ENCODE peak calls at places on chromosomes 5 and 9, in seven cellular contexts. K is CD8-positive, alpha-beta T cell; U is heart left ventricle; R is body of pancreas; G is CD4-positive, CD25-positive, alpha-beta regulatory T cell; N is GM23338; T is stomach. V is an unnamed sample.

GRCh38 chr5:137954131-137954879 is 65.0 kb downstream of the PKD2L2 start:
- DNase-seq in T (no peak), G (no peak), U (peak; percentile 52), R (peak; percentile 16), N (no peak), K (no peak), V (no peak)

GRCh38 chr5:151213803-151214613 is 9.9 kb downstream of the CCDC69 start:
- DNase-seq in R (peak; percentile 78), N (peak; percentile 65), U (peak; percentile 87), K (peak; percentile 91), G (peak; percentile 79), T (peak; percentile 72), V (no peak)

GRCh38 chr5:149358294-149358651 is 427 bp downstream of the PCYOX1L start:
- DNase-seq in U (peak; percentile 52), N (peak; percentile 29), R (peak; percentile 47), G (peak; percentile 29), T (peak; percentile 35), K (peak; percentile 63), V (peak; percentile 27)

GRCh38 chr9:72476617-72477375 is 44.6 kb upstream of the TMC1 start:
- DNase-seq in U (no peak), T (peak; percentile 34), N (peak; percentile 16), R (peak; percentile 45), G (no peak), K (no peak), V (no peak)

GRCh38 chr5:76084496-76085285 is 1.5 kb downstream of the SV2C start:
- DNase-seq in T (no peak), U (no peak), R (no peak), K (no peak), N (peak; percentile 61), G (no peak), V (no peak)

GRCh38 chr9:132997591-132997990 is 19.1 kb downstream of the GFI1B start:
- DNase-seq in T (no peak), N (no peak), R (no peak), K (no peak), G (no peak), U (no peak), V (no peak)

GRCh38 chr5:77629553-77630245 is 8.8 kb downstream of the OTP start:
- DNase-seq in T (no peak), R (no peak), U (no peak), G (no peak), K (no peak), N (peak; percentile 52), V (no peak)

GRCh38 chr9:100428871-100429654 is 2.1 kb downstream of the MSANTD3 start:
- DNase-seq in K (no peak), G (no peak), N (no peak), R (peak; percentile 43), T (no peak), U (peak; percentile 16), V (no peak)

GRCh38 chr5:13783731-13784130 is 160.8 kb downstream of the DNAH5 start:
- DNase-seq in R (no peak), N (peak; percentile 1), U (no peak), G (no peak), T (no peak), K (no peak), V (no peak)

GRCh38 chr9:123955637-123956036 is 25.7 kb upstream of the DENND1A start:
- DNase-seq in U (no peak), K (no peak), R (no peak), G (no peak), T (no peak), N (no peak), V (no peak)

DNA sequence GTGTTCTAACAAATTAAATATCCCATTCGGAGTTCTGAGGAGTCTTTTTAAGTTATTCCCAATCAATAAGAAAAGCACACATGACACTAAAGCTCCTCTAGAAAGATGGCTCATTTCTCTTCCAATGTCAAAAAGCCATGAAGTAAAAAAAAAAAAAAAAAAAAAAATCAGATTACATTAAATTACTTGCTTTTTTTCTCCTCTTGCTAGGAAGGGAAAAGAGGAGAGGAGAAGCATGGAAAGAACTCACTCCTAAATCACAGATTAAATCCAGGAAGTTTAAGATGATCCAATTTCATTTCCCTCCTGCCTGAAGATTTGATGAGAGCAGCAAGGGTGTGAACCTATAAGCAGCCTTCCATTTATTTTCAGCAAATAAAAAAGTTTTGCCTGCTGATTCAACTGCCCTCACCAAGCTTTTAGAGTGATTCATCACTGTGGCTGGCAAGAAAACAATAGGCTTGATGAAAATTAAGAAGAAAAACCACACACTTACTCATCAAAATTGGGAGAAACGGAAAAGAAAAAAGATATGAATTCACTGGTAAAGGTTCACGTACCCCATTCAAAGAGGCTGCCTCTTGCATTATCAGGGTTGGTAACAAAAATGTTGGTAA is 19.7 kb downstream of the MYO10 start:
- DNase-seq in N (no peak), G (no peak), U (no peak), K (no peak), R (no peak), T (no peak), V (no peak)
- H3K27ac ChIP-seq in N (no peak overlapping the region), G (no peak overlapping the region), U (no peak overlapping the region), K (no peak overlapping the region), R (no peak overlapping the region), T (no peak overlapping the region), V (no peak overlapping the region)

DNA sequence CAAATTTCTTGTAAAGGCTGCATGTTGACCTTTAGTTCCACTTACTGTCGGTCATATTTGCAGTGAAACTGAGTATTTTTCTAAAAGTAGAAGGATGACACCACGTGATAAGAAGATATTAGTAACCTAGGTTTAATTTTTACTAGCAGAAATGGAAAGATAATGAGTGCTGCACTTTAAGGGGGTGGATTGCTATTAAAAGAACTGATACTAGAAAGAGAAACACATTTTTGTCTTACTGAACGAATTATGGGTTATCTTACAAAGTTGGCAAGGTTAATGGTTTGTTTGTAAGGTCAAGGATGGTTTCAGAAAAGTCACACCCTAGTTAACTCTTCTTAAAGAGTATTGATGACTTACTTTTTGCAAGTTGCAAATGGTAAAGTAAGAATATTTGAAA is 2.4 kb downstream of the MACIR start:
- DNase-seq in R (no peak), N (no peak), T (no peak), G (no peak), K (no peak), U (no peak), V (no peak)
- H3K27ac ChIP-seq in R (no peak overlapping the region), N (no peak overlapping the region), T (no peak overlapping the region), G (no peak overlapping the region), K (no peak overlapping the region), U (no peak overlapping the region), V (no peak overlapping the region)

GRCh38 chr9:127529671-127530070 is 78.4 kb downstream of the LRSAM1 start:
- DNase-seq in N (no peak), T (no peak), G (no peak), K (no peak), U (no peak), R (no peak), V (no peak)
- H3K27ac ChIP-seq in N (peak overlapping the region; percentile 14), T (peak overlapping the region; percentile 71), G (no peak overlapping the region), K (no peak overlapping the region), U (peak overlapping the region; percentile 90), R (no peak overlapping the region), V (no peak overlapping the region)

GRCh38 chr5:138955672-138956295 is 80.6 kb upstream of the LRRTM2 start:
- DNase-seq in K (no peak), R (no peak), T (peak; percentile 9), U (no peak), N (no peak), G (no peak), V (no peak)

GRCh38 chr5:138955013-138955660 is 80.0 kb upstream of the LRRTM2 start:
- DNase-seq in G (no peak), N (no peak), T (peak; percentile 24), K (no peak), R (peak; percentile 55), U (peak; percentile 61), V (no peak)

GRCh38 chr5:138953370-138954256 is 78.5 kb upstream of the LRRTM2 start:
- DNase-seq in U (peak; percentile 92), G (no peak), N (no peak), R (peak; percentile 89), K (peak; percentile 54), T (peak; percentile 87), V (peak; percentile 82)

GRCh38 chr5:138952962-138953361 is 77.8 kb upstream of the LRRTM2 start:
- DNase-seq in G (no peak), R (peak; percentile 83), K (no peak), T (no peak), U (no peak), N (no peak), V (no peak)

GRCh38 chr5:138954257-138955012 is 79.3 kb upstream of the LRRTM2 start:
- DNase-seq in U (no peak), N (no peak), R (no peak), T (peak; percentile 7), K (no peak), G (no peak), V (no peak)
- H3K27ac ChIP-seq in U (peak overlapping the region; percentile 77), N (no peak overlapping the region), R (peak overlapping the region; percentile 82), T (peak overlapping the region; percentile 70), K (no peak overlapping the region), G (no peak overlapping the region), V (peak overlapping the region; percentile 96)

DNA sequence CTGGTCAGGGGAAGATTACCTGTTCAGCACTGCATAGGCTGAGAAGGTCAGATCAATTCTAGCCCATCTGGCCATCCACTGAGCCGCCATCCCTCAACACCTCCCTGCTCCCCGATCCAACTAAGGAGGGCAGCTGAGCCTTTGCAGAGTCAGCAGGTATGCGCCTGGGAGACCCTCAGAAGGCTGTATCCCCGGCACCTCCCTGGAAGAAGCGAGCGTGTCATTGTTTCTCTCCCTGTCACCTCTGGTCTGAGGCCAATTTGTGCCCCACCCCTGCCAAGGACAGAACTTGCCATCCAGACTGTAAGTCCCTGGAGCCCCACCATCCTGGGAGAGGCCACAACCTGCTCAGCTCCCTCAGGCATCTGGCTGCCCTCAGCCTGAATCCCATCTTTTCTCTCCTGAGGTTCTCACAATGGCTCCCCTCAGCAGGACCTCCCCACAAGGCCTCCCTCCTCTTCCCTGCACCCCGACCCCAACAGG is 2.6 kb downstream of the CLTB start:
- DNase-seq in G (no peak), U (no peak), K (no peak), N (no peak), R (no peak), T (no peak), V (no peak)
- H3K27ac ChIP-seq in G (no peak overlapping the region), U (no peak overlapping the region), K (no peak overlapping the region), N (no peak overlapping the region), R (no peak overlapping the region), T (peak overlapping the region; percentile 96), V (no peak overlapping the region)